ENCODE peak calls at places on chromosomes 11 and 22, in four cellular contexts. J is WTC11; I is left ventricle myocardium inferior; M is CD4-positive, alpha-beta T cell. O is an unnamed sample.

GRCh38 chr22:40525250-40525884 is 111.2 kb downstream of the MRTFA start:
- DNase-seq in J (peak), I (peak), M (peak), O (peak)

GRCh38 chr22:43993072-43993760 is 30.9 kb upstream of the PARVB start:
- DNase-seq in M (peak), J (peak), I (peak), O (peak)

GRCh38 chr11:102111787-102112653 is 1.8 kb downstream of the YAP1 start:
- DNase-seq in I (no peak), M (peak), J (no peak), O (no peak)

GRCh38 chr11:235180-235997 is 753 bp downstream of the SIRT3 start:
- DNase-seq in J (no peak), I (no peak), M (no peak), O (no peak)

GRCh38 chr11:75872887-75873416 is 57.9 kb downstream of the UVRAG start:
- DNase-seq in M (no peak), J (no peak), I (no peak), O (no peak)

GRCh38 chr11:58059011-58059358 is 28.2 kb downstream of the OR6Q1 start:
- DNase-seq in M (no peak), I (no peak), J (no peak), O (no peak)

GRCh38 chr11:64245401-64245796 is 1.3 kb downstream of the PPP1R14B start:
- DNase-seq in I (no peak), M (peak), J (no peak), O (no peak)

GRCh38 chr11:65861533-65862183 is 1.4 kb downstream of the MUS81 start:
- DNase-seq in I (no peak), M (no peak), J (no peak), O (no peak)

GRCh38 chr11:128903248-128904041 is 12.3 kb downstream of the KCNJ5 start:
- DNase-seq in I (peak), J (no peak), M (no peak), O (no peak)

GRCh38 chr11:86374586-86374985 is at the start of gene CCDC81:
- DNase-seq in M (no peak), J (peak), I (no peak), O (peak)

GRCh38 chr22:19984851-19985811 is 31.5 kb downstream of the ARVCF start:
- DNase-seq in I (no peak), J (no peak), M (no peak), O (no peak)

GRCh38 chr22:23302171-23303002 is 122.1 kb downstream of the BCR start:
- DNase-seq in J (no peak), M (no peak), I (no peak), O (no peak)

GRCh38 chr11:762421-763072 is 14.7 kb downstream of the GATD1 start:
- DNase-seq in J (no peak), I (no peak), M (no peak), O (no peak)

GRCh38 chr11:116387623-116388022 is 385.2 kb downstream of the BUD13 start:
- DNase-seq in M (no peak), I (no peak), J (no peak), O (no peak)

GRCh38 chr22:20565079-20565734 is 57.8 kb downstream of the MED15 start:
- DNase-seq in J (no peak), M (peak), I (no peak), O (no peak)

GRCh38 chr11:33515347-33515746 is 185.3 kb downstream of the C11orf91 start:
- DNase-seq in I (no peak), J (no peak), M (no peak), O (no peak)

GRCh38 chr22:24554316-24555159 is at the start of gene GUCD1:
- DNase-seq in I (peak), M (no peak), J (peak), O (peak)

GRCh38 chr11:30431127-30431814 is 108.4 kb downstream of the ARL14EP start:
- DNase-seq in J (no peak), M (no peak), I (no peak), O (no peak)

GRCh38 chr11:14643697-14644395 is at the start of gene PDE3B:
- DNase-seq in M (peak), I (peak), J (peak), O (peak)

GRCh38 chr11:110777765-110778164 is 65.5 kb upstream of the ARHGAP20 start:
- DNase-seq in I (no peak), M (no peak), J (no peak), O (no peak)

GRCh38 chr22:44709881-44710400 is 7.9 kb downstream of the PRR5 start:
- DNase-seq in I (no peak), M (no peak), J (no peak), O (no peak)

GRCh38 chr11:123841189-123841588 is 35.0 kb upstream of the OR6M1 start:
- DNase-seq in M (no peak), J (no peak), I (no peak), O (no peak)

GRCh38 chr11:126522606-126523005 is 167.1 kb downstream of the ST3GAL4 start:
- DNase-seq in M (no peak), J (no peak), I (no peak), O (no peak)

GRCh38 chr22:22484023-22484422 is 24.5 kb downstream of the ZNF280B start:
- DNase-seq in J (no peak), I (no peak), M (no peak), O (no peak)

GRCh38 chr22:44029069-44029468 is 5.0 kb downstream of the PARVB start:
- DNase-seq in J (no peak), M (no peak), I (no peak), O (no peak)

GRCh38 chr22:25666308-25666707 is 75.7 kb upstream of the MYO18B start:
- DNase-seq in M (no peak), J (peak), I (peak), O (no peak)

GRCh38 chr22:36385491-36386350 is 2.0 kb downstream of the MYH9 start:
- DNase-seq in J (no peak), I (peak), M (peak), O (no peak)

GRCh38 chr22:19361501-19362103 is 69.9 kb downstream of the HIRA start:
- DNase-seq in I (no peak), M (no peak), J (no peak), O (no peak)

GRCh38 chr11:102513869-102514268 is 16.7 kb downstream of the MMP7 start:
- DNase-seq in I (no peak), M (no peak), J (no peak), O (no peak)

GRCh38 chr11:88194990-88195389 is 19.7 kb upstream of the RAB38 start:
- DNase-seq in J (no peak), M (no peak), I (no peak), O (no peak)

GRCh38 chr22:21755855-21756284 is 20.3 kb upstream of the YPEL1 start:
- DNase-seq in J (no peak), I (no peak), M (no peak), O (no peak)

GRCh38 chr11:9606799-9607510 is 33.5 kb downstream of the WEE1 start:
- DNase-seq in M (no peak), J (peak), I (no peak), O (no peak)

GRCh38 chr11:76263657-76264056 is 57.4 kb upstream of the WNT11 start:
- DNase-seq in M (no peak), J (no peak), I (no peak), O (no peak)

GRCh38 chr22:45538284-45538683 is 35.6 kb downstream of the FBLN1 start:
- DNase-seq in I (no peak), J (no peak), M (no peak), O (no peak)

GRCh38 chr11:120441592-120441991 is 70.0 kb upstream of the GRIK4 start:
- DNase-seq in I (no peak), J (no peak), M (no peak), O (no peak)

GRCh38 chr11:20604295-20604803 is 4.9 kb downstream of the SLC6A5 start:
- DNase-seq in I (no peak), J (peak), M (no peak), O (no peak)

GRCh38 chr11:16612234-16612571 is 126.2 kb upstream of the C11orf58 start:
- DNase-seq in J (no peak), M (no peak), I (no peak), O (no peak)

GRCh38 chr11:2351701-2352100 is 25.4 kb upstream of the CD81 start:
- DNase-seq in J (no peak), M (no peak), I (no peak), O (no peak)

GRCh38 chr11:2358754-2359444 is 18.2 kb upstream of the CD81 start:
- DNase-seq in J (no peak), I (no peak), M (no peak), O (no peak)

GRCh38 chr11:2359557-2359956 is 17.6 kb upstream of the CD81 start:
- DNase-seq in J (no peak), M (no peak), I (no peak), O (no peak)

GRCh38 chr11:2357246-2357645 is 19.9 kb upstream of the CD81 start:
- DNase-seq in M (no peak), J (no peak), I (no peak), O (no peak)

DNA sequence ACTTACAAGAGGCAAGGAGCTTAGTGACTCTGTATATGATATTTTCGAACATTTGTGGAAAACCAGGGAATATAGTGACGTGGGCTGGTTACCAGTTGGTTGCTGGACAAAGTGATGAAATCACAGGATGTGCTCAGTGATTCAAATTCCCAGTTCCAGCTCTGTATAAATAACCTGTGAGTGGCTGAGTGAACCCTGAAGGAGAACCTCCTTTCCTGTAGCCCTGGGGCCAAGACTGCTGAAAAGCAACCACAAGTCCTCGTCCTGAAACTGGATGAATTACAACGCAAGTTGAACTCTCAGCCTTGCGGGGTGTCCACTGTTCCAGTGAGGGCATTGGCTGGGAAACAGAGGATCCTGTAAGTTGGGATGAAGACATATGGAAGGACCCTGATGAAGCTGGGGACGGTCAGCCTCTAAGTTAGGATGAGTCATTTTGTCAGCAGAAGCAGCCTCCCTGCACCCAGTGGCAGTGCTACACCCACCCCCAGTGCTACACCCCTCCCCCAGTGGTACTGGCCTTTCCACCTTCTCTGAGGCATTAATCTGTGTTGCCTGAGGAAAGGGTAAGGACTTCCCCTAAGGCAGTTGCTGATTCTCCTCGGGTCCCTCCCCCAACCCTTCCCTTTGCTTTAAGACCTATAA is 22.0 kb upstream of the CD81 start:
- DNase-seq in M (no peak), J (no peak), I (no peak), O (no peak)
- TF ChIP-seq CTCF in M (no peak), J (no peak), I (no peak), O (no peak)

GRCh38 chr22:41619979-41620645 is 731 bp downstream of the DESI1 start:
- DNase-seq in M (peak), J (peak), I (peak), O (peak)
- TF ChIP-seq CTCF in M (no peak), J (no peak), I (no peak), O (peak)

GRCh38 chr11:134313821-134314607 is 17.8 kb upstream of the GLB1L2 start:
- DNase-seq in M (no peak), J (no peak), I (no peak), O (no peak)
- TF ChIP-seq CTCF in M (no peak), J (no peak), I (peak), O (no peak)

GRCh38 chr22:48943567-48944432 is 883.9 kb downstream of the BRD1 start:
- DNase-seq in J (peak), I (no peak), M (no peak), O (peak)
- TF ChIP-seq CTCF in J (no peak), I (peak), M (no peak), O (peak)

DNA sequence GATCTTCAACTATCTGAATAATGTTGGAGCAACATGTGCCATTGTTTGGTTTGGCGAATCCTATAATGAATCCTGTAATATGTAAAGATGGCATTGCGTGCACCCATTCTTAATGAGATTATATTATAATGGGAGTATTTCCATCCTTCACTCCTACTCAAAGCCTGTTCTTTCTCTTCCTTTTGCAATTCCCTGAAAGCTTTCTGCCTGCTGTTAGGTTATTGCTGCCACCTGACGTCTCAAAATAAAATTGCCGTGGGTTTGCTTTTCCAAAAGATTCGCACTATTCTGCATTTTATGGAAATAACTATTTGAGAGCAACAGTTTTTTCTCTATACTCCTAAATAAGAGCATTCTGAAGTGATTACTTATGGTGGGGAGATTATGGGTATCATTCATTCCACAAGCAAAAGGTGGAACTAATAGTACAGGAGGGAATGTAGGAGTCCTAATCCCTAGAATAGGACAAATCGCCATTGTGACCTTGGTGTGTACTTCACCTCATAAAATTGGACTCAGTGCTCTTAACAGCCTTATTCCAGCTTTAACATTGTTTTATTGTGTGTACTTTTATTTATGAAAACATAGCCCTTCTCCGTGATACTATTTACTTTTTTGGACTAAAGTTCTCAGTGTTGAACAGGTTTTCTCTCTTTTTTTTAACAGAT is 69.6 kb upstream of the ALKBH3 start:
- DNase-seq in I (no peak), J (no peak), M (no peak), O (no peak)
- TF ChIP-seq CTCF in I (peak), J (no peak), M (no peak), O (peak)

DNA sequence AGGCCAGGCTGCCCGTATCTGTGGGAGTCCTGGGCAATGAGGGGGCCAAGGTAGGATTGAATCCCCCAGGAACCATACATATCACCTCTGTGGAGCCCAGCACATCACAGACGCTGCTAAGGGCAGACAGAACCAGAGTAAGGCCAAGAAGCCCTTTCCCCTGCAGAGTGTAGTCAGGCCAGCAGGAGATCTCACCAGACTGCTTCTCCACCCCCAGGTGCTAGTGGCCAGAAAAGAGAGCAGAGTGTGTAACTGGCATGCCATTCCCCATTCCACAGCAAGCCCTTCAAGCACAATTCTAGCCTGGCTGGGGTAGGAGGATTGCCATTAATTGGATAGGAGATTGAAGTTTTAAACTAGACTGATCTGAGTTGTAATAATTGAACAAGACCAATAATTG is 28.0 kb upstream of the FCHSD2 start:
- DNase-seq in M (no peak), J (no peak), I (no peak), O (no peak)
- TF ChIP-seq CTCF in M (no peak), J (no peak), I (no peak), O (no peak)

O was measured in neural crest cell.